ENCODE peak calls at places on chromosomes 11 and 22, in eight cellular contexts. One of them, this sample, is unnamed.

GRCh38 chr11:114977596-114977995 is 299.3 kb downstream of the NXPE2 start:
- DNase-seq in ureter: no peak
- DNase-seq in mucosa of gallbladder: no peak
- DNase-seq in Kasumi-1: no peak
- DNase-seq in T-cell: no peak
- DNase-seq in activated T-helper 1 cell treated with anti-CD3 and anti-CD28 coated beads, Interleukin-12 subunit alpha, Interleukin-12 subunit beta, Interleukin-2, Interleukin-4 antibody, amounts not matched to agents 30 ng/mL and 10 ng/mL and 1 ng/mL, durations not matched to agents 14 hours and 24 hours and 36 hours: no peak
- DNase-seq in AML-193: no peak
- DNase-seq in stimulated activated CD4-positive, alpha-beta T cell treated with anti-CD3 and anti-CD28 coated beads, Interleukin-2, amount 100 ng/mL, for 48 hours: no peak
- DNase-seq in this sample: peak

GRCh38 chr11:60561254-60561653 is 46.1 kb downstream of the MS4A13 start:
- DNase-seq in ureter: no peak
- DNase-seq in mucosa of gallbladder: no peak
- DNase-seq in Kasumi-1: no peak
- DNase-seq in T-cell: no peak
- DNase-seq in activated T-helper 1 cell treated with anti-CD3 and anti-CD28 coated beads, Interleukin-12 subunit alpha, Interleukin-12 subunit beta, Interleukin-2, Interleukin-4 antibody, amounts not matched to agents 30 ng/mL and 10 ng/mL and 1 ng/mL, durations not matched to agents 14 hours and 24 hours and 36 hours: no peak
- DNase-seq in AML-193: no peak
- DNase-seq in stimulated activated CD4-positive, alpha-beta T cell treated with anti-CD3 and anti-CD28 coated beads, Interleukin-2, amount 100 ng/mL, for 48 hours: no peak
- DNase-seq in this sample: no peak

GRCh38 chr11:30406978-30407762 is 84.3 kb downstream of the ARL14EP start:
- DNase-seq in ureter: no peak
- DNase-seq in mucosa of gallbladder: no peak
- DNase-seq in Kasumi-1: no peak
- DNase-seq in T-cell: no peak
- DNase-seq in activated T-helper 1 cell treated with anti-CD3 and anti-CD28 coated beads, Interleukin-12 subunit alpha, Interleukin-12 subunit beta, Interleukin-2, Interleukin-4 antibody, amounts not matched to agents 30 ng/mL and 10 ng/mL and 1 ng/mL, durations not matched to agents 14 hours and 24 hours and 36 hours: no peak
- DNase-seq in AML-193: no peak
- DNase-seq in stimulated activated CD4-positive, alpha-beta T cell treated with anti-CD3 and anti-CD28 coated beads, Interleukin-2, amount 100 ng/mL, for 48 hours: no peak
- DNase-seq in this sample: peak

GRCh38 chr11:76512851-76513653 is 68.2 kb downstream of the EMSY start:
- DNase-seq in ureter: no peak
- DNase-seq in mucosa of gallbladder: no peak
- DNase-seq in Kasumi-1: peak
- DNase-seq in T-cell: no peak
- DNase-seq in activated T-helper 1 cell treated with anti-CD3 and anti-CD28 coated beads, Interleukin-12 subunit alpha, Interleukin-12 subunit beta, Interleukin-2, Interleukin-4 antibody, amounts not matched to agents 30 ng/mL and 10 ng/mL and 1 ng/mL, durations not matched to agents 14 hours and 24 hours and 36 hours: no peak
- DNase-seq in AML-193: peak
- DNase-seq in stimulated activated CD4-positive, alpha-beta T cell treated with anti-CD3 and anti-CD28 coated beads, Interleukin-2, amount 100 ng/mL, for 48 hours: no peak
- DNase-seq in this sample: no peak

GRCh38 chr11:119942583-119943338 is 195.2 kb downstream of the TRIM29 start:
- DNase-seq in ureter: no peak
- DNase-seq in mucosa of gallbladder: no peak
- DNase-seq in Kasumi-1: no peak
- DNase-seq in T-cell: no peak
- DNase-seq in activated T-helper 1 cell treated with anti-CD3 and anti-CD28 coated beads, Interleukin-12 subunit alpha, Interleukin-12 subunit beta, Interleukin-2, Interleukin-4 antibody, amounts not matched to agents 30 ng/mL and 10 ng/mL and 1 ng/mL, durations not matched to agents 14 hours and 24 hours and 36 hours: no peak
- DNase-seq in AML-193: no peak
- DNase-seq in stimulated activated CD4-positive, alpha-beta T cell treated with anti-CD3 and anti-CD28 coated beads, Interleukin-2, amount 100 ng/mL, for 48 hours: no peak
- DNase-seq in this sample: no peak

GRCh38 chr11:42598341-42598740 is 713.5 kb upstream of the API5 start:
- DNase-seq in ureter: no peak
- DNase-seq in mucosa of gallbladder: no peak
- DNase-seq in Kasumi-1: no peak
- DNase-seq in T-cell: no peak
- DNase-seq in activated T-helper 1 cell treated with anti-CD3 and anti-CD28 coated beads, Interleukin-12 subunit alpha, Interleukin-12 subunit beta, Interleukin-2, Interleukin-4 antibody, amounts not matched to agents 30 ng/mL and 10 ng/mL and 1 ng/mL, durations not matched to agents 14 hours and 24 hours and 36 hours: no peak
- DNase-seq in AML-193: no peak
- DNase-seq in stimulated activated CD4-positive, alpha-beta T cell treated with anti-CD3 and anti-CD28 coated beads, Interleukin-2, amount 100 ng/mL, for 48 hours: no peak
- DNase-seq in this sample: no peak

GRCh38 chr11:57680552-57680874 is 12.6 kb downstream of the ZDHHC5 start:
- DNase-seq in ureter: no peak
- DNase-seq in mucosa of gallbladder: no peak
- DNase-seq in Kasumi-1: no peak
- DNase-seq in T-cell: no peak
- DNase-seq in activated T-helper 1 cell treated with anti-CD3 and anti-CD28 coated beads, Interleukin-12 subunit alpha, Interleukin-12 subunit beta, Interleukin-2, Interleukin-4 antibody, amounts not matched to agents 30 ng/mL and 10 ng/mL and 1 ng/mL, durations not matched to agents 14 hours and 24 hours and 36 hours: no peak
- DNase-seq in AML-193: no peak
- DNase-seq in stimulated activated CD4-positive, alpha-beta T cell treated with anti-CD3 and anti-CD28 coated beads, Interleukin-2, amount 100 ng/mL, for 48 hours: no peak
- DNase-seq in this sample: no peak

GRCh38 chr11:135075740-135076139 is 663.7 kb upstream of the B3GAT1 start:
- DNase-seq in ureter: no peak
- DNase-seq in mucosa of gallbladder: peak
- DNase-seq in Kasumi-1: no peak
- DNase-seq in T-cell: peak
- DNase-seq in activated T-helper 1 cell treated with anti-CD3 and anti-CD28 coated beads, Interleukin-12 subunit alpha, Interleukin-12 subunit beta, Interleukin-2, Interleukin-4 antibody, amounts not matched to agents 30 ng/mL and 10 ng/mL and 1 ng/mL, durations not matched to agents 14 hours and 24 hours and 36 hours: peak
- DNase-seq in AML-193: no peak
- DNase-seq in stimulated activated CD4-positive, alpha-beta T cell treated with anti-CD3 and anti-CD28 coated beads, Interleukin-2, amount 100 ng/mL, for 48 hours: peak
- DNase-seq in this sample: no peak

GRCh38 chr22:23369054-23369685 is 188.9 kb downstream of the BCR start:
- DNase-seq in ureter: no peak
- DNase-seq in mucosa of gallbladder: no peak
- DNase-seq in Kasumi-1: no peak
- DNase-seq in T-cell: no peak
- DNase-seq in activated T-helper 1 cell treated with anti-CD3 and anti-CD28 coated beads, Interleukin-12 subunit alpha, Interleukin-12 subunit beta, Interleukin-2, Interleukin-4 antibody, amounts not matched to agents 30 ng/mL and 10 ng/mL and 1 ng/mL, durations not matched to agents 14 hours and 24 hours and 36 hours: no peak
- DNase-seq in AML-193: no peak
- DNase-seq in stimulated activated CD4-positive, alpha-beta T cell treated with anti-CD3 and anti-CD28 coated beads, Interleukin-2, amount 100 ng/mL, for 48 hours: no peak
- DNase-seq in this sample: no peak

GRCh38 chr11:116532066-116532465 is 240.7 kb downstream of the BUD13 start:
- DNase-seq in ureter: no peak
- DNase-seq in mucosa of gallbladder: no peak
- DNase-seq in Kasumi-1: no peak
- DNase-seq in T-cell: no peak
- DNase-seq in activated T-helper 1 cell treated with anti-CD3 and anti-CD28 coated beads, Interleukin-12 subunit alpha, Interleukin-12 subunit beta, Interleukin-2, Interleukin-4 antibody, amounts not matched to agents 30 ng/mL and 10 ng/mL and 1 ng/mL, durations not matched to agents 14 hours and 24 hours and 36 hours: no peak
- DNase-seq in AML-193: no peak
- DNase-seq in stimulated activated CD4-positive, alpha-beta T cell treated with anti-CD3 and anti-CD28 coated beads, Interleukin-2, amount 100 ng/mL, for 48 hours: no peak
- DNase-seq in this sample: no peak

This sample was measured in NCI-H345.